ENCODE peak calls at places on chromosomes 16 and 17, in five cellular contexts. One of them, this sample, is unnamed.

GRCh38 chr17:63760771-63761539 is 12.4 kb downstream of the CCDC47 start:
- DNase-seq in foreskin keratinocyte: peak; percentile 35
- DNase-seq in fibroblast of mammary gland: peak; percentile 21
- DNase-seq in suprapubic skin: no peak
- DNase-seq in upper lobe of right lung: peak; percentile 31
- DNase-seq in this sample: no peak

GRCh38 chr17:29240477-29240876 is 6.2 kb upstream of the CRYBA1 start:
- DNase-seq in fibroblast of mammary gland: no peak
- DNase-seq in foreskin keratinocyte: no peak
- DNase-seq in upper lobe of right lung: no peak
- DNase-seq in suprapubic skin: no peak
- DNase-seq in this sample: no peak

GRCh38 chr16:11407047-11407982 is 62.1 kb downstream of the RMI2 start:
- DNase-seq in foreskin keratinocyte: peak; percentile 64
- DNase-seq in suprapubic skin: no peak
- DNase-seq in upper lobe of right lung: no peak
- DNase-seq in fibroblast of mammary gland: peak; percentile 74
- DNase-seq in this sample: no peak

GRCh38 chr16:88940196-88941050 is 36.6 kb downstream of the CBFA2T3 start:
- DNase-seq in suprapubic skin: no peak
- DNase-seq in foreskin keratinocyte: no peak
- DNase-seq in upper lobe of right lung: no peak
- DNase-seq in fibroblast of mammary gland: no peak
- DNase-seq in this sample: no peak

GRCh38 chr17:65488665-65489064 is 72.8 kb downstream of the AXIN2 start:
- DNase-seq in suprapubic skin: no peak
- DNase-seq in foreskin keratinocyte: no peak
- DNase-seq in upper lobe of right lung: no peak
- DNase-seq in fibroblast of mammary gland: no peak
- DNase-seq in this sample: no peak

GRCh38 chr16:57736419-57737281 is 1.1 kb downstream of the KATNB1 start:
- DNase-seq in suprapubic skin: no peak
- DNase-seq in upper lobe of right lung: peak; percentile 67
- DNase-seq in fibroblast of mammary gland: peak; percentile 75
- DNase-seq in foreskin keratinocyte: peak; percentile 71
- DNase-seq in this sample: no peak

GRCh38 chr16:67884684-67885083 is at the start of gene NRN1L:
- DNase-seq in fibroblast of mammary gland: peak; percentile 90
- DNase-seq in suprapubic skin: peak; percentile 91
- DNase-seq in upper lobe of right lung: peak; percentile 91
- DNase-seq in foreskin keratinocyte: peak; percentile 78
- DNase-seq in this sample: peak; percentile 88

GRCh38 chr17:36980281-36980761 is 31.6 kb downstream of the AATF start:
- DNase-seq in foreskin keratinocyte: no peak
- DNase-seq in upper lobe of right lung: no peak
- DNase-seq in suprapubic skin: no peak
- DNase-seq in fibroblast of mammary gland: peak; percentile 45
- DNase-seq in this sample: no peak

GRCh38 chr16:77745972-77746371 is 23.7 kb downstream of the NUDT7 start:
- DNase-seq in foreskin keratinocyte: no peak
- DNase-seq in fibroblast of mammary gland: peak; percentile 25
- DNase-seq in upper lobe of right lung: no peak
- DNase-seq in suprapubic skin: no peak
- DNase-seq in this sample: no peak

GRCh38 chr17:31321481-31321880 is at the start of gene EVI2A:
- DNase-seq in foreskin keratinocyte: peak; percentile 76
- DNase-seq in upper lobe of right lung: no peak
- DNase-seq in fibroblast of mammary gland: peak; percentile 92
- DNase-seq in suprapubic skin: no peak
- DNase-seq in this sample: no peak

GRCh38 chr16:9297437-9298113 is 206.1 kb downstream of the HAPSTR1 start:
- DNase-seq in fibroblast of mammary gland: peak; percentile 16
- DNase-seq in suprapubic skin: no peak
- DNase-seq in upper lobe of right lung: no peak
- DNase-seq in foreskin keratinocyte: no peak
- DNase-seq in this sample: no peak

GRCh38 chr17:33651631-33652030 is 358.5 kb upstream of the ASIC2 start:
- DNase-seq in upper lobe of right lung: no peak
- DNase-seq in foreskin keratinocyte: peak; percentile 4
- DNase-seq in fibroblast of mammary gland: peak; percentile 30
- DNase-seq in suprapubic skin: no peak
- DNase-seq in this sample: no peak

GRCh38 chr17:68346448-68346847 is 55.2 kb downstream of the ARSG start:
- DNase-seq in fibroblast of mammary gland: no peak
- DNase-seq in upper lobe of right lung: peak; percentile 70
- DNase-seq in foreskin keratinocyte: no peak
- DNase-seq in suprapubic skin: no peak
- DNase-seq in this sample: no peak

GRCh38 chr16:72246423-72246822 is 74.5 kb upstream of the PMFBP1 start:
- DNase-seq in fibroblast of mammary gland: no peak
- DNase-seq in foreskin keratinocyte: no peak
- DNase-seq in suprapubic skin: no peak
- DNase-seq in upper lobe of right lung: no peak
- DNase-seq in this sample: no peak

GRCh38 chr17:43416998-43417891 is 18.5 kb downstream of the ARL4D start:
- DNase-seq in upper lobe of right lung: peak; percentile 69
- DNase-seq in foreskin keratinocyte: no peak
- DNase-seq in suprapubic skin: peak; percentile 84
- DNase-seq in fibroblast of mammary gland: peak; percentile 69
- DNase-seq in this sample: no peak

GRCh38 chr17:15392326-15392739 is 50.9 kb upstream of the TEKT3 start:
- DNase-seq in upper lobe of right lung: no peak
- DNase-seq in suprapubic skin: no peak
- DNase-seq in foreskin keratinocyte: peak; percentile 95
- DNase-seq in fibroblast of mammary gland: peak; percentile 95
- DNase-seq in this sample: no peak

GRCh38 chr16:81511371-81511770 is 66.8 kb downstream of the CMIP start:
- DNase-seq in upper lobe of right lung: no peak
- DNase-seq in fibroblast of mammary gland: peak; percentile 37
- DNase-seq in foreskin keratinocyte: peak; percentile 93
- DNase-seq in suprapubic skin: no peak
- DNase-seq in this sample: no peak

GRCh38 chr17:1056761-1057160 is 59.8 kb downstream of the TIMM22 start:
- DNase-seq in foreskin keratinocyte: no peak
- DNase-seq in upper lobe of right lung: no peak
- DNase-seq in suprapubic skin: no peak
- DNase-seq in fibroblast of mammary gland: no peak
- DNase-seq in this sample: no peak

GRCh38 chr17:40320771-40321501 is 12.0 kb downstream of the RARA start:
- DNase-seq in foreskin keratinocyte: no peak
- DNase-seq in upper lobe of right lung: peak; percentile 81
- DNase-seq in fibroblast of mammary gland: no peak
- DNase-seq in suprapubic skin: peak; percentile 93
- DNase-seq in this sample: no peak

GRCh38 chr16:65837431-65837986 is 529.0 kb upstream of the CDH5 start:
- DNase-seq in upper lobe of right lung: no peak
- DNase-seq in suprapubic skin: no peak
- DNase-seq in fibroblast of mammary gland: no peak
- DNase-seq in foreskin keratinocyte: no peak
- DNase-seq in this sample: no peak

GRCh38 chr16:4420703-4421102 is 4.3 kb upstream of the CORO7 start:
- DNase-seq in foreskin keratinocyte: no peak
- DNase-seq in suprapubic skin: no peak
- DNase-seq in fibroblast of mammary gland: no peak
- DNase-seq in upper lobe of right lung: no peak
- DNase-seq in this sample: no peak

GRCh38 chr16:16064874-16065384 is 115.5 kb downstream of the ABCC1 start:
- DNase-seq in upper lobe of right lung: no peak
- DNase-seq in foreskin keratinocyte: no peak
- DNase-seq in suprapubic skin: no peak
- DNase-seq in fibroblast of mammary gland: no peak
- DNase-seq in this sample: no peak

GRCh38 chr16:79169239-79169638 is 431.3 kb downstream of the MAF start:
- DNase-seq in foreskin keratinocyte: no peak
- DNase-seq in suprapubic skin: no peak
- DNase-seq in fibroblast of mammary gland: peak; percentile 28
- DNase-seq in upper lobe of right lung: no peak
- DNase-seq in this sample: no peak

GRCh38 chr16:21645261-21645721 is 7.1 kb downstream of the IGSF6 start:
- DNase-seq in suprapubic skin: no peak
- DNase-seq in upper lobe of right lung: no peak
- DNase-seq in fibroblast of mammary gland: peak; percentile 40
- DNase-seq in foreskin keratinocyte: no peak
- DNase-seq in this sample: peak; percentile 11

GRCh38 chr16:81601601-81602251 is 157.1 kb downstream of the CMIP start:
- DNase-seq in foreskin keratinocyte: no peak
- DNase-seq in upper lobe of right lung: no peak
- DNase-seq in fibroblast of mammary gland: no peak
- DNase-seq in suprapubic skin: no peak
- DNase-seq in this sample: no peak

GRCh38 chr17:45756266-45756989 is 27.7 kb upstream of the CRHR1 start:
- DNase-seq in suprapubic skin: no peak
- DNase-seq in foreskin keratinocyte: no peak
- DNase-seq in fibroblast of mammary gland: no peak
- DNase-seq in upper lobe of right lung: no peak
- DNase-seq in this sample: no peak
- TF ChIP-seq CTCF in suprapubic skin: no peak
- TF ChIP-seq CTCF in foreskin keratinocyte: no peak
- TF ChIP-seq CTCF in fibroblast of mammary gland: no peak
- TF ChIP-seq CTCF in upper lobe of right lung: no peak
- TF ChIP-seq CTCF in this sample: no peak

GRCh38 chr17:57706761-57707160 is 38.3 kb downstream of the CCDC182 start:
- DNase-seq in fibroblast of mammary gland: no peak
- DNase-seq in suprapubic skin: no peak
- DNase-seq in upper lobe of right lung: no peak
- DNase-seq in foreskin keratinocyte: no peak
- DNase-seq in this sample: no peak

GRCh38 chr17:57704448-57704847 is 40.7 kb downstream of the CCDC182 start:
- DNase-seq in suprapubic skin: no peak
- DNase-seq in foreskin keratinocyte: no peak
- DNase-seq in fibroblast of mammary gland: no peak
- DNase-seq in upper lobe of right lung: no peak
- DNase-seq in this sample: no peak

GRCh38 chr17:57705921-57706695 is 39.0 kb downstream of the CCDC182 start:
- DNase-seq in foreskin keratinocyte: no peak
- DNase-seq in fibroblast of mammary gland: no peak
- DNase-seq in suprapubic skin: no peak
- DNase-seq in upper lobe of right lung: no peak
- DNase-seq in this sample: no peak

GRCh38 chr17:57707892-57708291 is 37.2 kb downstream of the CCDC182 start:
- DNase-seq in suprapubic skin: no peak
- DNase-seq in foreskin keratinocyte: no peak
- DNase-seq in fibroblast of mammary gland: no peak
- DNase-seq in upper lobe of right lung: no peak
- DNase-seq in this sample: no peak

DNA sequence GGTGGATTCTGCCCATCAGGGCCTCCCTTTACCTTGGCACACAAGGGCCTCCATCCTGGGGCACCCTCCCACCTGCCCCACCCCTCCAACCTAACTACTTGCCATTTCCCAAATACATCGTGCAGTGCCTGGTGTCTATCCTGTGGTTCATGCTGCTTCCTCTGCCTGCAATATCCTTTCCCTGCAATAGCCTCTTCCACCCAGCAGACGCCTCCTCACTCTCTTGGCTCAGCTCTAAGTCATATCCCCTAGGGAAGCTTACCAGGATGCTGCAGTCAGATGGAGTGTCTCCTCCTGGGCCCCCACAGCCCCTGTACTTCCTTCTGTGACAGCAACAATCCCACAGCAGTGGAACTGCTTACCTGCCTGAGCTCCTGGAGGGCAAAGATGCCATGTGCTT is 36.7 kb downstream of the CCDC182 start:
- DNase-seq in fibroblast of mammary gland: peak; percentile 41
- DNase-seq in foreskin keratinocyte: no peak
- DNase-seq in upper lobe of right lung: no peak
- DNase-seq in suprapubic skin: no peak
- DNase-seq in this sample: no peak
- TF ChIP-seq CTCF in fibroblast of mammary gland: peak; percentile 20
- TF ChIP-seq CTCF in foreskin keratinocyte: no peak
- TF ChIP-seq CTCF in upper lobe of right lung: no peak
- TF ChIP-seq CTCF in suprapubic skin: no peak
- TF ChIP-seq CTCF in this sample: no peak

GRCh38 chr17:49564638-49565037 is 11.0 kb upstream of the NXPH3 start:
- DNase-seq in fibroblast of mammary gland: no peak
- DNase-seq in suprapubic skin: peak; percentile 14
- DNase-seq in foreskin keratinocyte: no peak
- DNase-seq in upper lobe of right lung: no peak
- DNase-seq in this sample: no peak

GRCh38 chr17:49567871-49568694 is 7.6 kb upstream of the NXPH3 start:
- DNase-seq in upper lobe of right lung: peak; percentile 95
- DNase-seq in foreskin keratinocyte: peak; percentile 48
- DNase-seq in fibroblast of mammary gland: peak; percentile 74
- DNase-seq in suprapubic skin: peak; percentile 93
- DNase-seq in this sample: peak; percentile 92

GRCh38 chr17:49566668-49567071 is 9.0 kb upstream of the NXPH3 start:
- DNase-seq in upper lobe of right lung: peak; percentile 39
- DNase-seq in fibroblast of mammary gland: no peak
- DNase-seq in suprapubic skin: no peak
- DNase-seq in foreskin keratinocyte: no peak
- DNase-seq in this sample: no peak

GRCh38 chr17:49567104-49567521 is 8.6 kb upstream of the NXPH3 start:
- DNase-seq in fibroblast of mammary gland: no peak
- DNase-seq in upper lobe of right lung: peak; percentile 64
- DNase-seq in foreskin keratinocyte: no peak
- DNase-seq in suprapubic skin: no peak
- DNase-seq in this sample: no peak

DNA sequence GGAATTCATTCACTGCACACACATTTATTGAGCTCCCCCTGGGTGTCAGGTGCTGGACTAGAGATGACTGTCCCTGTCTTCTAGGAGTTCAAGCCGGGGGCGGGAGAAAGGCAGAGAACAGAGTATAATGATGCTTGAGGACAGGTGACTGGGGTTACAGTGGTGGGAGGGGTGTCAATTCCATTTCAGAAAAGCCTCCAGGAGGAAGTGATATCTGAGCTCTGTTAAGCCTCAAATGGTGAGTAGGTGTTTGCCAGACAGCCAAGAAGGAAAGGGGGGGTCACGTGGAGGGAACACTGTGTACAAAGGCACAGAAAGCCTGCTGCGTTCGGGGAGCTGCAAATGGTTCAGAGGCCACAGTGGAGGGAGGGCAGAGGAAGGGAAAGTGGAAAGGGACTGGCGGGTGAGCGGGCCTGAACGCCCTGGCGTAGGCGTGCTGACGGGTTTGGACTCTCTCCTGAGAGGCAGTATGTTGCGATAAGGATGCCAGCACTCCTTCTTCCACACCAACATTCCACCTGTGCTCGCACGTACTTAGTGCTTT is 9.7 kb upstream of the NXPH3 start:
- DNase-seq in upper lobe of right lung: peak; percentile 90
- DNase-seq in fibroblast of mammary gland: peak; percentile 85
- DNase-seq in suprapubic skin: no peak
- DNase-seq in foreskin keratinocyte: no peak
- DNase-seq in this sample: no peak
- TF ChIP-seq CTCF in upper lobe of right lung: no peak
- TF ChIP-seq CTCF in fibroblast of mammary gland: no peak
- TF ChIP-seq CTCF in suprapubic skin: no peak
- TF ChIP-seq CTCF in foreskin keratinocyte: no peak
- TF ChIP-seq CTCF in this sample: no peak

GRCh38 chr16:28823719-28824547 is 1.1 kb downstream of the ATXN2L start:
- DNase-seq in suprapubic skin: peak; percentile 98
- DNase-seq in foreskin keratinocyte: peak; percentile 95
- DNase-seq in fibroblast of mammary gland: peak; percentile 96
- DNase-seq in upper lobe of right lung: peak; percentile 99
- DNase-seq in this sample: peak; percentile 98
- TF ChIP-seq CTCF in suprapubic skin: no peak
- TF ChIP-seq CTCF in foreskin keratinocyte: peak; percentile 52
- TF ChIP-seq CTCF in fibroblast of mammary gland: no peak
- TF ChIP-seq CTCF in upper lobe of right lung: peak; percentile 34
- TF ChIP-seq CTCF in this sample: peak; percentile 40

GRCh38 chr16:85454171-85454883 is 158.8 kb upstream of the GSE1 start:
- DNase-seq in foreskin keratinocyte: no peak
- DNase-seq in fibroblast of mammary gland: peak; percentile 33
- DNase-seq in upper lobe of right lung: no peak
- DNase-seq in suprapubic skin: no peak
- DNase-seq in this sample: no peak
- TF ChIP-seq CTCF in foreskin keratinocyte: no peak
- TF ChIP-seq CTCF in fibroblast of mammary gland: no peak
- TF ChIP-seq CTCF in upper lobe of right lung: no peak
- TF ChIP-seq CTCF in suprapubic skin: no peak
- TF ChIP-seq CTCF in this sample: no peak

This sample was measured in type B pancreatic cell.